ENCODE peak calls at places on chromosome 2, in ten cellular contexts. One of them, this sample, is unnamed.
A peak's percentile ranks its signal among the peaks of the same experiment; 100 is the strongest.

GRCh38 chr2:29607025-29607424 is 314.4 kb downstream of the ALK start:
- DNase-seq in lower leg skin: no peak
- DNase-seq in ovary: no peak
- DNase-seq in H54: no peak
- DNase-seq in A549: no peak
- DNase-seq in upper lobe of left lung: no peak
- DNase-seq in GM12891: no peak
- DNase-seq in HCT116: no peak
- DNase-seq in H1: no peak
- DNase-seq in uterus: no peak
- DNase-seq in this sample: no peak

GRCh38 chr2:85862426-85862825 is 26.4 kb downstream of the ST3GAL5 start:
- DNase-seq in lower leg skin: no peak
- DNase-seq in ovary: no peak
- DNase-seq in H54: no peak
- DNase-seq in A549: no peak
- DNase-seq in upper lobe of left lung: no peak
- DNase-seq in GM12891: no peak
- DNase-seq in HCT116: no peak
- DNase-seq in H1: no peak
- DNase-seq in uterus: no peak
- DNase-seq in this sample: no peak

GRCh38 chr2:233814063-233814435 is 35.9 kb downstream of the MROH2A start:
- DNase-seq in lower leg skin: no peak
- DNase-seq in ovary: no peak
- DNase-seq in H54: peak; percentile 27
- DNase-seq in A549: peak; percentile 44
- DNase-seq in upper lobe of left lung: no peak
- DNase-seq in GM12891: no peak
- DNase-seq in HCT116: peak; percentile 24
- DNase-seq in H1: no peak
- DNase-seq in uterus: no peak
- DNase-seq in this sample: no peak

GRCh38 chr2:205758051-205758450 is 75.8 kb downstream of the NRP2 start:
- DNase-seq in lower leg skin: no peak
- DNase-seq in ovary: peak; percentile 69
- DNase-seq in H54: peak; percentile 40
- DNase-seq in A549: peak; percentile 38
- DNase-seq in upper lobe of left lung: no peak
- DNase-seq in GM12891: no peak
- DNase-seq in HCT116: no peak
- DNase-seq in H1: no peak
- DNase-seq in uterus: peak; percentile 67
- DNase-seq in this sample: no peak

GRCh38 chr2:202778217-202778616 is 93.3 kb downstream of the ICA1L start:
- DNase-seq in lower leg skin: no peak
- DNase-seq in ovary: no peak
- DNase-seq in H54: no peak
- DNase-seq in A549: no peak
- DNase-seq in upper lobe of left lung: no peak
- DNase-seq in GM12891: no peak
- DNase-seq in HCT116: no peak
- DNase-seq in H1: no peak
- DNase-seq in uterus: no peak
- DNase-seq in this sample: no peak

GRCh38 chr2:65299246-65299645 is 71.6 kb downstream of the ACTR2 start:
- DNase-seq in lower leg skin: no peak
- DNase-seq in ovary: no peak
- DNase-seq in H54: peak; percentile 33
- DNase-seq in A549: no peak
- DNase-seq in upper lobe of left lung: no peak
- DNase-seq in GM12891: no peak
- DNase-seq in HCT116: no peak
- DNase-seq in H1: no peak
- DNase-seq in uterus: no peak
- DNase-seq in this sample: no peak

GRCh38 chr2:8452979-8453903 is 228.6 kb upstream of the ID2 start:
- DNase-seq in lower leg skin: peak; percentile 72
- DNase-seq in ovary: no peak
- DNase-seq in H54: no peak
- DNase-seq in A549: no peak
- DNase-seq in upper lobe of left lung: no peak
- DNase-seq in GM12891: no peak
- DNase-seq in HCT116: no peak
- DNase-seq in H1: no peak
- DNase-seq in uterus: no peak
- DNase-seq in this sample: no peak

GRCh38 chr2:189260361-189260761 is 80.8 kb upstream of the COL5A2 start:
- DNase-seq in lower leg skin: no peak
- DNase-seq in ovary: no peak
- DNase-seq in H54: no peak
- DNase-seq in A549: no peak
- DNase-seq in upper lobe of left lung: no peak
- DNase-seq in GM12891: no peak
- DNase-seq in HCT116: no peak
- DNase-seq in H1: no peak
- DNase-seq in uterus: no peak
- DNase-seq in this sample: no peak

GRCh38 chr2:231370749-231371429 is 24.6 kb upstream of the B3GNT7 start:
- DNase-seq in lower leg skin: no peak
- DNase-seq in ovary: no peak
- DNase-seq in H54: no peak
- DNase-seq in A549: no peak
- DNase-seq in upper lobe of left lung: no peak
- DNase-seq in GM12891: no peak
- DNase-seq in HCT116: no peak
- DNase-seq in H1: peak; percentile 80
- DNase-seq in uterus: no peak
- DNase-seq in this sample: no peak

GRCh38 chr2:159661286-159661685 is 44.9 kb upstream of the BAZ2B start:
- DNase-seq in lower leg skin: no peak
- DNase-seq in ovary: no peak
- DNase-seq in H54: no peak
- DNase-seq in A549: no peak
- DNase-seq in upper lobe of left lung: no peak
- DNase-seq in GM12891: no peak
- DNase-seq in HCT116: no peak
- DNase-seq in H1: no peak
- DNase-seq in uterus: no peak
- DNase-seq in this sample: no peak

GRCh38 chr2:141560723-141561122 is 570.1 kb downstream of the LRP1B start:
- DNase-seq in lower leg skin: no peak
- DNase-seq in ovary: no peak
- DNase-seq in H54: no peak
- DNase-seq in A549: no peak
- DNase-seq in upper lobe of left lung: no peak
- DNase-seq in GM12891: no peak
- DNase-seq in HCT116: no peak
- DNase-seq in H1: no peak
- DNase-seq in uterus: no peak
- DNase-seq in this sample: no peak

GRCh38 chr2:31138037-31138962 is at the start of gene GALNT14:
- DNase-seq in lower leg skin: no peak
- DNase-seq in ovary: no peak
- DNase-seq in H54: no peak
- DNase-seq in A549: peak; percentile 85
- DNase-seq in upper lobe of left lung: peak; percentile 50
- DNase-seq in GM12891: peak; percentile 46
- DNase-seq in HCT116: no peak
- DNase-seq in H1: peak; percentile 86
- DNase-seq in uterus: no peak
- DNase-seq in this sample: no peak

GRCh38 chr2:179579744-179580143 is 281.7 kb downstream of the ZNF385B start:
- DNase-seq in lower leg skin: no peak
- DNase-seq in ovary: no peak
- DNase-seq in H54: no peak
- DNase-seq in A549: no peak
- DNase-seq in upper lobe of left lung: no peak
- DNase-seq in GM12891: no peak
- DNase-seq in HCT116: no peak
- DNase-seq in H1: no peak
- DNase-seq in uterus: no peak
- DNase-seq in this sample: no peak

GRCh38 chr2:80545420-80546192 is 241.1 kb upstream of the LRRTM1 start:
- DNase-seq in lower leg skin: no peak
- DNase-seq in ovary: no peak
- DNase-seq in H54: no peak
- DNase-seq in A549: no peak
- DNase-seq in upper lobe of left lung: no peak
- DNase-seq in GM12891: no peak
- DNase-seq in HCT116: no peak
- DNase-seq in H1: no peak
- DNase-seq in uterus: no peak
- DNase-seq in this sample: no peak

GRCh38 chr2:88125924-88126771 is 1.7 kb downstream of the FABP1 start:
- DNase-seq in lower leg skin: no peak
- DNase-seq in ovary: no peak
- DNase-seq in H54: no peak
- DNase-seq in A549: no peak
- DNase-seq in upper lobe of left lung: no peak
- DNase-seq in GM12891: no peak
- DNase-seq in HCT116: no peak
- DNase-seq in H1: no peak
- DNase-seq in uterus: no peak
- DNase-seq in this sample: no peak
- TF ChIP-seq POLR2A in lower leg skin: no peak
- TF ChIP-seq POLR2A in ovary: no peak
- TF ChIP-seq POLR2A in H54: no peak
- TF ChIP-seq POLR2A in A549: no peak
- TF ChIP-seq POLR2A in upper lobe of left lung: no peak
- TF ChIP-seq POLR2A in GM12891: no peak
- TF ChIP-seq POLR2A in HCT116: no peak
- TF ChIP-seq POLR2A in H1: no peak
- TF ChIP-seq POLR2A in uterus: no peak
- TF ChIP-seq POLR2A in this sample: no peak

GRCh38 chr2:109324859-109325258 is 195.9 kb downstream of the SH3RF3 start:
- DNase-seq in lower leg skin: peak; percentile 93
- DNase-seq in ovary: peak; percentile 90
- DNase-seq in H54: peak; percentile 45
- DNase-seq in A549: no peak
- DNase-seq in upper lobe of left lung: no peak
- DNase-seq in GM12891: no peak
- DNase-seq in HCT116: no peak
- DNase-seq in H1: no peak
- DNase-seq in uterus: peak; percentile 85
- DNase-seq in this sample: no peak
- TF ChIP-seq POLR2A in lower leg skin: no peak
- TF ChIP-seq POLR2A in ovary: no peak
- TF ChIP-seq POLR2A in H54: no peak
- TF ChIP-seq POLR2A in A549: no peak
- TF ChIP-seq POLR2A in upper lobe of left lung: no peak
- TF ChIP-seq POLR2A in GM12891: no peak
- TF ChIP-seq POLR2A in HCT116: no peak
- TF ChIP-seq POLR2A in H1: no peak
- TF ChIP-seq POLR2A in uterus: no peak
- TF ChIP-seq POLR2A in this sample: no peak

GRCh38 chr2:24010477-24011277 is 792 bp downstream of the MFSD2B start:
- DNase-seq in lower leg skin: peak; percentile 81
- DNase-seq in ovary: no peak
- DNase-seq in H54: no peak
- DNase-seq in A549: no peak
- DNase-seq in upper lobe of left lung: no peak
- DNase-seq in GM12891: no peak
- DNase-seq in HCT116: no peak
- DNase-seq in H1: no peak
- DNase-seq in uterus: no peak
- DNase-seq in this sample: no peak

GRCh38 chr2:24009680-24010476 is at the start of gene MFSD2B:
- DNase-seq in lower leg skin: peak; percentile 80
- DNase-seq in ovary: no peak
- DNase-seq in H54: no peak
- DNase-seq in A549: no peak
- DNase-seq in upper lobe of left lung: no peak
- DNase-seq in GM12891: peak; percentile 56
- DNase-seq in HCT116: no peak
- DNase-seq in H1: no peak
- DNase-seq in uterus: no peak
- DNase-seq in this sample: no peak

GRCh38 chr2:24012521-24013245 is 2.8 kb downstream of the MFSD2B start:
- DNase-seq in lower leg skin: peak; percentile 58
- DNase-seq in ovary: no peak
- DNase-seq in H54: no peak
- DNase-seq in A549: no peak
- DNase-seq in upper lobe of left lung: no peak
- DNase-seq in GM12891: no peak
- DNase-seq in HCT116: no peak
- DNase-seq in H1: no peak
- DNase-seq in uterus: no peak
- DNase-seq in this sample: no peak

GRCh38 chr2:24009367-24009679 is 562 bp upstream of the MFSD2B start:
- DNase-seq in lower leg skin: no peak
- DNase-seq in ovary: no peak
- DNase-seq in H54: no peak
- DNase-seq in A549: no peak
- DNase-seq in upper lobe of left lung: no peak
- DNase-seq in GM12891: no peak
- DNase-seq in HCT116: no peak
- DNase-seq in H1: no peak
- DNase-seq in uterus: no peak
- DNase-seq in this sample: no peak

DNA sequence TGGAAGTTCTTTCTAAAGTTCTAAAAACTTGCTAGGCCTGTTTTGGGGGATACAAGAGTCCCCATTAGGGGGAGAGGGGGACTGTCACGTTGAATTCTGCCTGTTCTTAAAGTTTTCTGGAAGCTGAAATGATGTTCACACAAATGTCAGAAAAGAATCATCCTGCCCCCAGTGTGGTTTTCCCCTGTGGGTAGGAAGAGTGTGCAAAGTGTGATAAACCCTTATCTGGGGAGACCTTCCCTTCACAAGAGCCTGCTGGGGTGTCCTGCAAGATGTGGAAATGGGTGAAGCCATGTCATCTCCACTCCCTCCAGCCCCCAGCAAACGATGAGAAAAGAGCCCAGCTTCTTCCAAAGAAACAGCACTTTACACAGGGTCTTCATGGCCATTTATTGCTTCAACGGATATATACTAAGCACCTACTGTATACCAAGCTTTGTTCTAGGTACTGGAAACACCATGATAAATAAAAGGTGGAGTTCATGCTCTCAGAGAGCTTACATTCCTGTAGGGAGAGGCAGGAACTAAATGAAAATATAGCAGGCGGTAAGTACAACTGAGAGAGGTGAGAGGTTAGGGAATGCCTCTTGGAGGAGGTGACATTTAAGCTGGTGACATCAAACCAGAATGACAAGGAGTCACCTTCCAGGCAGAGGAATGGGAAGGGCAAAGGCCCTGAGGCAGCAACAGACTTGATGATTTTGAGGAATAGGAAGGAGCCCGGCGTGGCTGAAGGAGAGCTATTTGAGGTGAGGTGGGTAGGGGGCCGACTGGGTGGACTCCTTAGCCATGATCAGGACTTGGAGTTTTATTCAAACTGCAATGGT is 1.6 kb downstream of the MFSD2B start:
- DNase-seq in lower leg skin: peak; percentile 62
- DNase-seq in ovary: no peak
- DNase-seq in H54: no peak
- DNase-seq in A549: no peak
- DNase-seq in upper lobe of left lung: no peak
- DNase-seq in GM12891: no peak
- DNase-seq in HCT116: no peak
- DNase-seq in H1: no peak
- DNase-seq in uterus: no peak
- DNase-seq in this sample: no peak
- TF ChIP-seq POLR2A in lower leg skin: no peak
- TF ChIP-seq POLR2A in ovary: no peak
- TF ChIP-seq POLR2A in H54: no peak
- TF ChIP-seq POLR2A in A549: no peak
- TF ChIP-seq POLR2A in upper lobe of left lung: no peak
- TF ChIP-seq POLR2A in GM12891: no peak
- TF ChIP-seq POLR2A in HCT116: no peak
- TF ChIP-seq POLR2A in H1: no peak
- TF ChIP-seq POLR2A in uterus: no peak
- TF ChIP-seq POLR2A in this sample: no peak

GRCh38 chr2:237859533-237860272 is at the start of gene RAMP1:
- DNase-seq in lower leg skin: no peak
- DNase-seq in ovary: no peak
- DNase-seq in H54: no peak
- DNase-seq in A549: no peak
- DNase-seq in upper lobe of left lung: no peak
- DNase-seq in GM12891: no peak
- DNase-seq in HCT116: no peak
- DNase-seq in H1: no peak
- DNase-seq in uterus: peak; percentile 39
- DNase-seq in this sample: no peak
- TF ChIP-seq POLR2A in lower leg skin: no peak
- TF ChIP-seq POLR2A in ovary: no peak
- TF ChIP-seq POLR2A in H54: peak; percentile 43
- TF ChIP-seq POLR2A in A549: no peak
- TF ChIP-seq POLR2A in upper lobe of left lung: no peak
- TF ChIP-seq POLR2A in GM12891: no peak
- TF ChIP-seq POLR2A in HCT116: no peak
- TF ChIP-seq POLR2A in H1: no peak
- TF ChIP-seq POLR2A in uterus: no peak
- TF ChIP-seq POLR2A in this sample: no peak